ENCODE peak calls at places on chromosomes 3 and 15, in six cellular contexts. O, T, K, J, V and Q are unnamed samples.

GRCh38 chr15:67149068-67149841 is 83.9 kb downstream of the SMAD3 start:
- DNase-seq in V (peak; percentile 27), O (no peak), K (peak; percentile 13), J (no peak), T (no peak), Q (no peak)

GRCh38 chr15:31302778-31303433 is 23.7 kb upstream of the KLF13 start:
- DNase-seq in T (peak; percentile 19), O (peak; percentile 7), J (peak; percentile 6), V (no peak), K (no peak), Q (no peak)

GRCh38 chr3:38147434-38147833 is 9.0 kb downstream of the MYD88 start:
- DNase-seq in J (no peak), T (no peak), V (no peak), O (no peak), K (no peak), Q (no peak)

GRCh38 chr3:126850370-126851085 is 132.4 kb upstream of the PLXNA1 start:
- DNase-seq in K (peak; percentile 49), T (no peak), J (no peak), V (no peak), O (peak; percentile 17), Q (no peak)

GRCh38 chr3:195020921-195021320 is 250.0 kb downstream of the XXYLT1 start:
- DNase-seq in V (peak; percentile 26), T (no peak), O (no peak), K (no peak), J (no peak), Q (no peak)

GRCh38 chr3:157294953-157295352 is 135.0 kb upstream of the CCNL1 start:
- DNase-seq in V (no peak), T (no peak), J (no peak), O (no peak), K (no peak), Q (no peak)

GRCh38 chr15:89416339-89417183 is 79.8 kb downstream of the RHCG start:
- DNase-seq in O (peak; percentile 48), T (peak; percentile 95), K (peak; percentile 83), V (no peak), J (peak; percentile 75), Q (no peak)

GRCh38 chr3:4409415-4409814 is 57.7 kb downstream of the SUMF1 start:
- DNase-seq in T (no peak), J (no peak), V (no peak), K (no peak), O (no peak), Q (no peak)

GRCh38 chr3:59277201-59277600 is 227.4 kb upstream of the CFAP20DC start:
- DNase-seq in V (no peak), J (no peak), K (no peak), O (no peak), T (no peak), Q (no peak)

GRCh38 chr3:164604687-164605086 is 473.6 kb downstream of the SI start:
- DNase-seq in V (no peak), K (no peak), J (no peak), O (no peak), T (no peak), Q (no peak)

GRCh38 chr3:15527031-15527459 is 5.5 kb upstream of the COLQ start:
- DNase-seq in J (no peak), O (no peak), T (peak; percentile 55), V (no peak), K (no peak), Q (no peak)

GRCh38 chr3:44419923-44420650 is 57.4 kb downstream of the ZNF445 start:
- DNase-seq in T (no peak), O (no peak), K (no peak), V (no peak), J (no peak), Q (no peak)

GRCh38 chr3:142963266-142964149 is at the start of gene PAQR9:
- DNase-seq in T (peak; percentile 66), J (no peak), K (peak; percentile 72), V (no peak), O (no peak), Q (no peak)

GRCh38 chr3:9727041-9727595 is 4.4 kb upstream of the BRPF1 start:
- DNase-seq in K (peak; percentile 30), T (peak; percentile 63), O (no peak), V (no peak), J (peak; percentile 68), Q (no peak)

GRCh38 chr3:12891985-12892839 is 50.8 kb upstream of the RPL32 start:
- DNase-seq in J (peak; percentile 49), T (peak; percentile 67), O (peak; percentile 53), K (peak; percentile 81), V (no peak), Q (no peak)

GRCh38 chr3:145716519-145716918 is 444.5 kb downstream of the PLOD2 start:
- DNase-seq in K (peak; percentile 49), T (no peak), O (no peak), V (no peak), J (no peak), Q (no peak)

GRCh38 chr15:63231717-63232116 is 42.3 kb downstream of the RAB8B start:
- DNase-seq in V (no peak), T (no peak), O (no peak), K (peak; percentile 49), J (no peak), Q (no peak)

GRCh38 chr15:24955549-24955929 is 752 bp downstream of the SNRPN start:
- DNase-seq in V (peak; percentile 53), O (no peak), T (no peak), J (peak; percentile 7), K (no peak), Q (peak; percentile 62)

GRCh38 chr15:73965094-73965729 is 26.9 kb downstream of the STOML1 start:
- DNase-seq in K (peak; percentile 27), J (no peak), V (peak; percentile 39), O (no peak), T (peak; percentile 28), Q (no peak)